ENCODE peak calls at places on chromosomes 2 and 18, in five cellular contexts. T is skeletal muscle cell; J is heart right ventricle; L is left cardiac atrium; W is stimulated activated CD4-positive, alpha-beta T cell treated with anti-CD3 and anti-CD28 coated beads, Interleukin-4, amount 100 ng/mL, for 48 hours. P is an unnamed sample.

GRCh38 chr2:8418721-8419120 is 263.1 kb upstream of the ID2 start:
- DNase-seq in T (peak; percentile 10), J (no peak), L (no peak), W (no peak), P (peak; percentile 18)

GRCh38 chr2:42828487-42829416 is 36.4 kb upstream of the HAAO start:
- DNase-seq in T (no peak), J (peak; percentile 75), L (peak; percentile 80), W (peak; percentile 48), P (peak; percentile 63)

GRCh38 chr2:238145046-238145445 is 6.6 kb downstream of the KLHL30 start:
- DNase-seq in T (no peak), J (no peak), L (no peak), W (no peak), P (no peak)

GRCh38 chr2:198287706-198288105 is 483.3 kb downstream of the PLCL1 start:
- DNase-seq in T (no peak), J (no peak), L (no peak), W (no peak), P (no peak)

GRCh38 chr18:57542126-57542525 is 44.4 kb downstream of the FECH start:
- DNase-seq in T (peak; percentile 51), J (no peak), L (no peak), W (no peak), P (peak; percentile 17)

GRCh38 chr2:12441750-12442626 is 274.7 kb upstream of the TRIB2 start:
- DNase-seq in T (no peak), J (no peak), L (no peak), W (no peak), P (no peak)

GRCh38 chr2:172434821-172435607 is 7.6 kb downstream of the ITGA6 start:
- DNase-seq in T (no peak), J (no peak), L (no peak), W (no peak), P (no peak)

GRCh38 chr2:118738524-118739308 is 108.7 kb downstream of the EN1 start:
- DNase-seq in T (peak; percentile 97), J (no peak), L (peak; percentile 35), W (no peak), P (peak; percentile 94)

GRCh38 chr2:73112026-73112912 is 479 bp downstream of the RAB11FIP5 start:
- DNase-seq in T (no peak), J (no peak), L (peak; percentile 39), W (peak; percentile 16), P (no peak)

GRCh38 chr2:121694398-121695178 is 42.1 kb downstream of the NIFK start:
- DNase-seq in T (peak; percentile 34), J (no peak), L (no peak), W (no peak), P (no peak)

GRCh38 chr2:109521751-109522374 is 91.9 kb downstream of the SEPTIN10 start:
- DNase-seq in T (no peak), J (no peak), L (no peak), W (no peak), P (no peak)

GRCh38 chr18:75210274-75211001 is at the start of gene TSHZ1:
- DNase-seq in T (peak; percentile 79), J (peak; percentile 83), L (no peak), W (peak; percentile 40), P (peak; percentile 78)

P was measured in fibroblast of the conjunctiva.